ENCODE peak calls at places on chromosomes 1 and 21, in seven cellular contexts. O, U, J, E, Q, G and X are unnamed samples.

GRCh38 chr1:245169391-245169790 is 14.6 kb downstream of the KIF26B start:
- DNase-seq in G (no peak), O (no peak), U (no peak), J (no peak), E (peak), Q (no peak), X (no peak)

GRCh38 chr1:231751624-231751897 is 125.0 kb downstream of the DISC1 start:
- DNase-seq in G (no peak), E (no peak), O (no peak), U (no peak), J (no peak), Q (no peak), X (no peak)

GRCh38 chr1:29142714-29143113 is 19.0 kb upstream of the TMEM200B start:
- DNase-seq in J (no peak), E (no peak), O (no peak), G (no peak), U (no peak), Q (no peak), X (no peak)

GRCh38 chr21:35220301-35220700 is 171.2 kb upstream of the RUNX1 start:
- DNase-seq in U (no peak), J (no peak), O (no peak), G (no peak), Q (no peak), E (no peak), X (no peak)

GRCh38 chr21:15768045-15768601 is 38.3 kb downstream of the USP25 start:
- DNase-seq in E (no peak), G (no peak), J (peak), Q (no peak), O (no peak), U (no peak), X (no peak)

GRCh38 chr1:241591317-241591716 is 48.9 kb downstream of the CHML start:
- DNase-seq in J (peak), U (no peak), O (no peak), E (no peak), G (no peak), Q (peak), X (no peak)

GRCh38 chr1:157944666-157945280 is 48.7 kb upstream of the KIRREL1 start:
- DNase-seq in E (no peak), O (no peak), G (no peak), J (no peak), U (no peak), Q (no peak), X (no peak)

GRCh38 chr1:117821382-117821755 is 108.1 kb downstream of the GDAP2 start:
- DNase-seq in J (no peak), O (no peak), U (no peak), E (no peak), Q (peak), G (no peak), X (no peak)

GRCh38 chr1:77832889-77833288 is 53.4 kb downstream of the MIGA1 start:
- DNase-seq in E (no peak), J (no peak), G (no peak), Q (peak), U (peak), O (no peak), X (no peak)

GRCh38 chr1:19730793-19731192 is 66.1 kb downstream of the HTR6 start:
- DNase-seq in G (no peak), O (no peak), E (no peak), J (no peak), Q (no peak), U (no peak), X (no peak)

GRCh38 chr1:232140419-232141166 is 489.3 kb downstream of the SIPA1L2 start:
- DNase-seq in U (no peak), E (no peak), Q (no peak), G (no peak), J (no peak), O (no peak), X (no peak)

GRCh38 chr1:237004116-237004515 is at the start of gene MT1HL1:
- DNase-seq in U (no peak), J (no peak), E (no peak), O (no peak), Q (no peak), G (no peak), X (no peak)

GRCh38 chr1:115133440-115133839 is 44.1 kb upstream of the TSPAN2 start:
- DNase-seq in G (no peak), E (no peak), O (no peak), Q (peak), J (no peak), U (no peak), X (no peak)

GRCh38 chr1:14626869-14627607 is 28.6 kb downstream of the KAZN start:
- DNase-seq in J (peak), Q (peak), E (no peak), U (no peak), G (no peak), O (no peak), X (peak)

GRCh38 chr1:211557894-211558625 is 20.9 kb downstream of the SLC30A1 start:
- DNase-seq in U (no peak), E (no peak), O (no peak), Q (no peak), J (no peak), G (no peak), X (no peak)

GRCh38 chr1:203650012-203650836 is 23.6 kb downstream of the ATP2B4 start:
- DNase-seq in Q (peak), E (no peak), U (peak), O (peak), J (peak), G (peak), X (peak)

GRCh38 chr1:121522061-121522759 is 337.4 kb downstream of the SRGAP2C start:
- DNase-seq in O (no peak), Q (no peak), G (no peak), U (no peak), E (no peak), J (no peak), X (no peak)

GRCh38 chr1:38724160-38725131 is 135.1 kb downstream of the RRAGC start:
- DNase-seq in Q (no peak), J (no peak), U (no peak), E (no peak), G (no peak), O (no peak), X (no peak)

GRCh38 chr1:77509898-77510297 is 172.6 kb downstream of the ZZZ3 start:
- DNase-seq in U (no peak), J (no peak), G (no peak), E (no peak), Q (no peak), O (no peak), X (no peak)

GRCh38 chr1:107874221-107874620 is 90.8 kb downstream of the VAV3 start:
- DNase-seq in O (no peak), Q (no peak), U (no peak), G (no peak), E (no peak), J (no peak), X (no peak)

GRCh38 chr1:156900019-156900718 is 6.7 kb downstream of the PEAR1 start:
- DNase-seq in Q (peak), G (no peak), U (no peak), E (no peak), J (no peak), O (no peak), X (no peak)

GRCh38 chr1:21775985-21776562 is 6.9 kb downstream of the USP48 start:
- DNase-seq in Q (peak), J (no peak), E (no peak), G (no peak), O (no peak), U (no peak), X (no peak)

GRCh38 chr21:26811031-26811430 is 34.2 kb downstream of the ADAMTS1 start:
- DNase-seq in G (no peak), U (no peak), J (no peak), O (no peak), Q (peak), E (no peak), X (no peak)

GRCh38 chr1:200226268-200226968 is 183.4 kb downstream of the ZNF281 start:
- DNase-seq in O (no peak), G (no peak), E (no peak), Q (peak), U (no peak), J (no peak), X (no peak)

GRCh38 chr1:197908695-197909336 is 6.4 kb downstream of the C1orf53 start:
- DNase-seq in E (no peak), J (no peak), G (no peak), U (no peak), O (no peak), Q (no peak), X (no peak)

GRCh38 chr21:22758478-22758877 is 1760.3 kb downstream of the NCAM2 start:
- DNase-seq in G (no peak), Q (no peak), U (no peak), E (no peak), O (no peak), J (no peak), X (no peak)

GRCh38 chr1:230430499-230430898 is 4.4 kb upstream of the PGBD5 start:
- DNase-seq in E (peak), G (no peak), Q (no peak), U (no peak), J (no peak), O (no peak), X (no peak)

GRCh38 chr21:42564561-42564971 is 50.9 kb downstream of the SLC37A1 start:
- DNase-seq in G (no peak), U (no peak), J (no peak), Q (no peak), E (no peak), O (no peak), X (no peak)

GRCh38 chr1:218426343-218426657 is 81.2 kb downstream of the TGFB2 start:
- DNase-seq in J (peak), G (no peak), Q (peak), O (no peak), E (no peak), U (peak), X (no peak)

GRCh38 chr21:34822957-34823356 is 154.2 kb downstream of the CLIC6 start:
- DNase-seq in G (no peak), U (no peak), O (no peak), E (no peak), Q (peak), J (peak), X (no peak)

GRCh38 chr1:91501527-91501859 is 842 bp downstream of the CDC7 start:
- DNase-seq in J (peak), U (peak), Q (peak), O (peak), G (no peak), E (peak), X (no peak)

GRCh38 chr1:64653466-64653865 is 91.4 kb upstream of the RAVER2 start:
- DNase-seq in U (no peak), E (no peak), G (no peak), Q (no peak), O (no peak), J (no peak), X (no peak)

GRCh38 chr21:33750017-33750416 is 107.7 kb downstream of the ITSN1 start:
- DNase-seq in U (no peak), G (no peak), Q (no peak), O (no peak), E (no peak), J (no peak), X (no peak)

GRCh38 chr1:110492573-110492972 is 26.4 kb downstream of the KCNA10 start:
- DNase-seq in U (no peak), G (no peak), Q (no peak), J (no peak), E (no peak), O (no peak), X (no peak)

GRCh38 chr1:93749487-93749886 is 67.8 kb upstream of the BCAR3 start:
- DNase-seq in U (no peak), Q (no peak), O (no peak), E (no peak), G (peak), J (no peak), X (peak)

GRCh38 chr1:86542626-86543025 is 4.3 kb upstream of the CLCA4 start:
- DNase-seq in U (no peak), Q (no peak), O (no peak), J (peak), G (no peak), E (no peak), X (no peak)